ENCODE peak calls at places on chromosomes 2 and 18, in seven cellular contexts. One of them, this sample, is unnamed.

GRCh38 chr2:222272446-222273035 is 26.3 kb downstream of the PAX3 start:
- DNase-seq in spleen: no peak
- DNase-seq in adrenal gland: no peak
- DNase-seq in IMR-90: no peak
- DNase-seq in stomach: no peak
- DNase-seq in sigmoid colon: no peak
- DNase-seq in breast epithelium: no peak
- DNase-seq in this sample: no peak

GRCh38 chr18:9726175-9726574 is 18.1 kb downstream of the RAB31 start:
- DNase-seq in spleen: no peak
- DNase-seq in adrenal gland: no peak
- DNase-seq in IMR-90: no peak
- DNase-seq in stomach: no peak
- DNase-seq in sigmoid colon: peak
- DNase-seq in breast epithelium: no peak
- DNase-seq in this sample: no peak

GRCh38 chr18:25737710-25738251 is 352.6 kb downstream of the SS18 start:
- DNase-seq in spleen: no peak
- DNase-seq in adrenal gland: no peak
- DNase-seq in IMR-90: peak
- DNase-seq in stomach: no peak
- DNase-seq in sigmoid colon: no peak
- DNase-seq in breast epithelium: no peak
- DNase-seq in this sample: no peak

GRCh38 chr2:33034784-33035183 is 88.0 kb downstream of the LTBP1 start:
- DNase-seq in spleen: no peak
- DNase-seq in adrenal gland: no peak
- DNase-seq in IMR-90: no peak
- DNase-seq in stomach: no peak
- DNase-seq in sigmoid colon: no peak
- DNase-seq in breast epithelium: no peak
- DNase-seq in this sample: no peak

GRCh38 chr18:5521000-5521399 is 22.8 kb downstream of the EPB41L3 start:
- DNase-seq in spleen: no peak
- DNase-seq in adrenal gland: no peak
- DNase-seq in IMR-90: no peak
- DNase-seq in stomach: no peak
- DNase-seq in sigmoid colon: no peak
- DNase-seq in breast epithelium: no peak
- DNase-seq in this sample: no peak

GRCh38 chr2:107466241-107466640 is 360.5 kb upstream of the RGPD4 start:
- DNase-seq in spleen: no peak
- DNase-seq in adrenal gland: no peak
- DNase-seq in IMR-90: no peak
- DNase-seq in stomach: no peak
- DNase-seq in sigmoid colon: no peak
- DNase-seq in breast epithelium: no peak
- DNase-seq in this sample: no peak

GRCh38 chr18:9578306-9578705 is 36.1 kb downstream of the PPP4R1 start:
- DNase-seq in spleen: no peak
- DNase-seq in adrenal gland: no peak
- DNase-seq in IMR-90: peak
- DNase-seq in stomach: no peak
- DNase-seq in sigmoid colon: no peak
- DNase-seq in breast epithelium: no peak
- DNase-seq in this sample: no peak

GRCh38 chr2:53785378-53785777 is 1.4 kb downstream of the ASB3 start:
- DNase-seq in spleen: no peak
- DNase-seq in adrenal gland: no peak
- DNase-seq in IMR-90: no peak
- DNase-seq in stomach: no peak
- DNase-seq in sigmoid colon: no peak
- DNase-seq in breast epithelium: no peak
- DNase-seq in this sample: no peak

GRCh38 chr2:25361261-25362048 is 19.7 kb upstream of the DNMT3A start:
- DNase-seq in spleen: peak
- DNase-seq in adrenal gland: no peak
- DNase-seq in IMR-90: no peak
- DNase-seq in stomach: no peak
- DNase-seq in sigmoid colon: no peak
- DNase-seq in breast epithelium: no peak
- DNase-seq in this sample: no peak

GRCh38 chr2:181952413-181953226 is 33.0 kb upstream of the PPP1R1C start:
- DNase-seq in spleen: no peak
- DNase-seq in adrenal gland: no peak
- DNase-seq in IMR-90: peak
- DNase-seq in stomach: no peak
- DNase-seq in sigmoid colon: no peak
- DNase-seq in breast epithelium: no peak
- DNase-seq in this sample: no peak

GRCh38 chr2:100260712-100261620 is 61.3 kb downstream of the LONRF2 start:
- DNase-seq in spleen: peak
- DNase-seq in adrenal gland: peak
- DNase-seq in IMR-90: peak
- DNase-seq in stomach: peak
- DNase-seq in sigmoid colon: peak
- DNase-seq in breast epithelium: peak
- DNase-seq in this sample: peak

GRCh38 chr2:64727843-64728463 is 74.2 kb upstream of the SERTAD2 start:
- DNase-seq in spleen: peak
- DNase-seq in adrenal gland: no peak
- DNase-seq in IMR-90: no peak
- DNase-seq in stomach: no peak
- DNase-seq in sigmoid colon: no peak
- DNase-seq in breast epithelium: no peak
- DNase-seq in this sample: no peak

GRCh38 chr2:217714268-217714643 is 288.5 kb downstream of the TNS1 start:
- DNase-seq in spleen: no peak
- DNase-seq in adrenal gland: peak
- DNase-seq in IMR-90: peak
- DNase-seq in stomach: no peak
- DNase-seq in sigmoid colon: peak
- DNase-seq in breast epithelium: no peak
- DNase-seq in this sample: no peak

GRCh38 chr2:205778326-205778725 is 96.0 kb downstream of the NRP2 start:
- DNase-seq in spleen: no peak
- DNase-seq in adrenal gland: no peak
- DNase-seq in IMR-90: no peak
- DNase-seq in stomach: no peak
- DNase-seq in sigmoid colon: no peak
- DNase-seq in breast epithelium: no peak
- DNase-seq in this sample: no peak

GRCh38 chr2:23497063-23497462 is 112.1 kb downstream of the KLHL29 start:
- DNase-seq in spleen: peak
- DNase-seq in adrenal gland: peak
- DNase-seq in IMR-90: peak
- DNase-seq in stomach: no peak
- DNase-seq in sigmoid colon: no peak
- DNase-seq in breast epithelium: no peak
- DNase-seq in this sample: no peak

GRCh38 chr2:121649402-121649651 is at the start of gene CLASP1:
- DNase-seq in spleen: peak
- DNase-seq in adrenal gland: peak
- DNase-seq in IMR-90: peak
- DNase-seq in stomach: peak
- DNase-seq in sigmoid colon: peak
- DNase-seq in breast epithelium: peak
- DNase-seq in this sample: peak

GRCh38 chr2:37361416-37361815 is 17.0 kb downstream of the QPCT start:
- DNase-seq in spleen: no peak
- DNase-seq in adrenal gland: no peak
- DNase-seq in IMR-90: no peak
- DNase-seq in stomach: no peak
- DNase-seq in sigmoid colon: no peak
- DNase-seq in breast epithelium: no peak
- DNase-seq in this sample: no peak

GRCh38 chr2:40179801-40180200 is 272.1 kb downstream of the SLC8A1 start:
- DNase-seq in spleen: no peak
- DNase-seq in adrenal gland: no peak
- DNase-seq in IMR-90: no peak
- DNase-seq in stomach: no peak
- DNase-seq in sigmoid colon: no peak
- DNase-seq in breast epithelium: no peak
- DNase-seq in this sample: no peak

GRCh38 chr18:75127143-75128021 is 81.6 kb downstream of the PTGR3 start:
- DNase-seq in spleen: peak
- DNase-seq in adrenal gland: no peak
- DNase-seq in IMR-90: no peak
- DNase-seq in stomach: no peak
- DNase-seq in sigmoid colon: no peak
- DNase-seq in breast epithelium: no peak
- DNase-seq in this sample: no peak

GRCh38 chr2:138689705-138690104 is 90.5 kb downstream of the NXPH2 start:
- DNase-seq in spleen: no peak
- DNase-seq in adrenal gland: no peak
- DNase-seq in IMR-90: no peak
- DNase-seq in stomach: no peak
- DNase-seq in sigmoid colon: no peak
- DNase-seq in breast epithelium: no peak
- DNase-seq in this sample: no peak

GRCh38 chr2:211270257-211270656 is 713.9 kb downstream of the CPS1 start:
- DNase-seq in spleen: no peak
- DNase-seq in adrenal gland: no peak
- DNase-seq in IMR-90: no peak
- DNase-seq in stomach: no peak
- DNase-seq in sigmoid colon: no peak
- DNase-seq in breast epithelium: no peak
- DNase-seq in this sample: no peak

GRCh38 chr2:8817219-8817618 is 20.2 kb downstream of the KIDINS220 start:
- DNase-seq in spleen: no peak
- DNase-seq in adrenal gland: no peak
- DNase-seq in IMR-90: no peak
- DNase-seq in stomach: no peak
- DNase-seq in sigmoid colon: no peak
- DNase-seq in breast epithelium: no peak
- DNase-seq in this sample: no peak

GRCh38 chr2:8819194-8819593 is 18.2 kb downstream of the KIDINS220 start:
- DNase-seq in spleen: no peak
- DNase-seq in adrenal gland: no peak
- DNase-seq in IMR-90: peak
- DNase-seq in stomach: no peak
- DNase-seq in sigmoid colon: no peak
- DNase-seq in breast epithelium: no peak
- DNase-seq in this sample: no peak

GRCh38 chr2:8819948-8820347 is 17.5 kb downstream of the KIDINS220 start:
- DNase-seq in spleen: no peak
- DNase-seq in adrenal gland: no peak
- DNase-seq in IMR-90: no peak
- DNase-seq in stomach: no peak
- DNase-seq in sigmoid colon: no peak
- DNase-seq in breast epithelium: no peak
- DNase-seq in this sample: no peak

GRCh38 chr2:8821276-8822217 is 15.9 kb downstream of the KIDINS220 start:
- DNase-seq in spleen: no peak
- DNase-seq in adrenal gland: peak
- DNase-seq in IMR-90: peak
- DNase-seq in stomach: no peak
- DNase-seq in sigmoid colon: peak
- DNase-seq in breast epithelium: no peak
- DNase-seq in this sample: no peak

DNA sequence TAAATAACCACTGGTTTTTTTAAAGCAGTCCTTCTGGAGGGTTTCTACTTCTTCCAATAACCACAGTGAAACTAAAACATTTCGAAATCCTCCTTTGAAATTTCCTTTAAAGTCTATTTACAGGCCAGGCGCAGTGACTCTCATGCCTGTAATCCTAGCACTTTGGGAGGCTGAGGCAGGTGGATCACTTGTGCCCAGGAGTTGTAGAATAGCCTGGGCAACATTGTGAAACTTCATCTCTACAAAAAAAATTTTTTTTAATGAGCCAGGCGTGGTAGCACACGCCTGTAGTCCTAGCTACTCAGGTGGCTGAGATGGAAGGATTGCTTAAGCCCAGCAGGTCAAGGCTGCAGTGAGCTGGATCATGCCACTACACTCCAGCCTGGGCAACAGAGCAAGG is 15.2 kb downstream of the KIDINS220 start:
- DNase-seq in spleen: no peak
- DNase-seq in adrenal gland: peak
- DNase-seq in IMR-90: peak
- DNase-seq in stomach: no peak
- DNase-seq in sigmoid colon: no peak
- DNase-seq in breast epithelium: no peak
- DNase-seq in this sample: no peak
- TF ChIP-seq POLR2A in spleen: no peak
- TF ChIP-seq POLR2A in adrenal gland: no peak
- TF ChIP-seq POLR2A in IMR-90: no peak
- TF ChIP-seq POLR2A in stomach: no peak
- TF ChIP-seq POLR2A in sigmoid colon: no peak
- TF ChIP-seq POLR2A in breast epithelium: no peak
- TF ChIP-seq POLR2A in this sample: no peak

GRCh38 chr2:180006781-180007579 is at the start of gene CWC22:
- DNase-seq in spleen: peak
- DNase-seq in adrenal gland: peak
- DNase-seq in IMR-90: peak
- DNase-seq in stomach: peak
- DNase-seq in sigmoid colon: peak
- DNase-seq in breast epithelium: peak
- DNase-seq in this sample: peak
- TF ChIP-seq POLR2A in spleen: no peak
- TF ChIP-seq POLR2A in adrenal gland: no peak
- TF ChIP-seq POLR2A in IMR-90: peak
- TF ChIP-seq POLR2A in stomach: no peak
- TF ChIP-seq POLR2A in sigmoid colon: no peak
- TF ChIP-seq POLR2A in breast epithelium: no peak
- TF ChIP-seq POLR2A in this sample: peak

GRCh38 chr18:13216092-13216582 is 2.4 kb upstream of the LDLRAD4 start:
- DNase-seq in spleen: no peak
- DNase-seq in adrenal gland: peak
- DNase-seq in IMR-90: peak
- DNase-seq in stomach: peak
- DNase-seq in sigmoid colon: peak
- DNase-seq in breast epithelium: peak
- DNase-seq in this sample: peak
- TF ChIP-seq POLR2A in spleen: no peak
- TF ChIP-seq POLR2A in adrenal gland: no peak
- TF ChIP-seq POLR2A in IMR-90: no peak
- TF ChIP-seq POLR2A in stomach: no peak
- TF ChIP-seq POLR2A in sigmoid colon: no peak
- TF ChIP-seq POLR2A in breast epithelium: no peak
- TF ChIP-seq POLR2A in this sample: no peak

DNA sequence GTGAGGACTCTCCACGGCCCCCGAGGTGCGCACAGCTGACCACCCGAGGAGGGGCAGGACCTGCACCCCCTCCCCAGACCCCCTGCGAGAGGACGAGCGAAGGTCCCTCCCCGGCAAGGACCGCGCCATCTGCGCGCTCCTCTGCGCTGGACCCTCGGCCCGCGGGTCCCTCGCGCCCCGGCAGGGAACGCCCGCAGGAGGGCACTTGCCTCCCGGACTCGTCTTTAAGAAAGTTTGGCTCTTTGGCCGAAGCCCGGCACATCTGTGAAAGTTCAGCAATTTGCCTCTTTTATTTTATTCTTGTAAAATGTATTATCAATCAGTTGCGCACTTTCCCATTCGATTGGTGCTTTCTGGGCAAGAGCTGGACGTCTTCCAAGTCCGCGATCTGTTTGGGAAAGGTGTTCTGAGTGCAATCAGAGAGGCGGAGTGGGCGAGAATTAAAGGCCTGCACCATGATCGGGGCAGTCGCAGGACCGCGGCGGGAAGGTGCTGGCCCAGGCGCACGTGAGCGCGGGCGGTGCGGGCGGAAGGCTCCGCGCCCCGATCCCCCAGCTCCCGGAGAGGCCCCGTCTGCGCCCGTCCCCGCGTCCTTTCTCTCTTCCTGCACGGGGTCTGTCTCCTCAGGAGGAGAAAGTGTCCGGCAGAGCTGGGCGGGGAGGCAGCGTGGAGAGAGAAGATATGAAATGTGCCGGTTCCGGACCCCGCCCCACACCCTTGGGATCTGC is 1.6 kb upstream of the ALKAL2 start:
- DNase-seq in spleen: no peak
- DNase-seq in adrenal gland: peak
- DNase-seq in IMR-90: peak
- DNase-seq in stomach: peak
- DNase-seq in sigmoid colon: no peak
- DNase-seq in breast epithelium: no peak
- DNase-seq in this sample: no peak
- TF ChIP-seq POLR2A in spleen: no peak
- TF ChIP-seq POLR2A in adrenal gland: no peak
- TF ChIP-seq POLR2A in IMR-90: no peak
- TF ChIP-seq POLR2A in stomach: no peak
- TF ChIP-seq POLR2A in sigmoid colon: no peak
- TF ChIP-seq POLR2A in breast epithelium: no peak
- TF ChIP-seq POLR2A in this sample: no peak

This sample was measured in erythroblast.